ENCODE peak calls at places on chromosomes 3 and 15, in eight cellular contexts. Q is left ventricle myocardium inferior, R is astrocyte of the cerebellum, G is WTC11, E is mammary epithelial cell, U is uterus, P is OCI-LY7, H is nephron progenitor cell. J is an unnamed sample.

GRCh38 chr15:90871716-90872480 is 3.5 kb downstream of the FURIN start:
- DNase-seq in Q (no peak), R (no peak), G (peak; percentile 56), E (no peak), U (peak; percentile 28), P (no peak), H (peak; percentile 48), J (no peak)

GRCh38 chr3:42852443-42852842 is 23.2 kb downstream of the CYP8B1 start:
- DNase-seq in Q (no peak), R (no peak), G (no peak), E (no peak), U (no peak), P (no peak), H (no peak), J (no peak)

GRCh38 chr15:38705421-38706219 is 141.0 kb upstream of the RASGRP1 start:
- DNase-seq in Q (no peak), R (no peak), G (no peak), E (no peak), U (no peak), P (no peak), H (no peak), J (no peak)

GRCh38 chr3:60758169-60758568 is 493.1 kb downstream of the FHIT start:
- DNase-seq in Q (no peak), R (no peak), G (no peak), E (no peak), U (no peak), P (no peak), H (no peak), J (no peak)

GRCh38 chr15:82043726-82044372 is 2.0 kb downstream of the MEX3B start:
- DNase-seq in Q (no peak), R (no peak), G (peak; percentile 48), E (no peak), U (peak; percentile 30), P (no peak), H (peak; percentile 41), J (no peak)

GRCh38 chr3:117706037-117706436 is 996.5 kb downstream of the TUSC7 start:
- DNase-seq in Q (no peak), R (peak; percentile 73), G (no peak), E (peak; percentile 21), U (no peak), P (no peak), H (no peak), J (peak; percentile 81)

GRCh38 chr3:99751649-99752048 is 66.0 kb upstream of the CMSS1 start:
- DNase-seq in Q (no peak), R (peak; percentile 53), G (no peak), E (peak; percentile 71), U (no peak), P (no peak), H (no peak), J (no peak)

GRCh38 chr15:99131441-99132023 is 26.7 kb downstream of the SYNM start:
- DNase-seq in Q (no peak), R (no peak), G (no peak), E (no peak), U (no peak), P (no peak), H (no peak), J (no peak)

GRCh38 chr3:37715976-37716375 is 145.7 kb upstream of the CTDSPL start:
- DNase-seq in Q (no peak), R (no peak), G (no peak), E (no peak), U (no peak), P (no peak), H (no peak), J (no peak)

GRCh38 chr3:144777941-144778340 is 806.3 kb downstream of the DIPK2A start:
- DNase-seq in Q (no peak), R (no peak), G (no peak), E (no peak), U (no peak), P (no peak), H (no peak), J (no peak)

GRCh38 chr3:54965746-54966145 is 37.9 kb upstream of the LRTM1 start:
- DNase-seq in Q (no peak), R (peak; percentile 90), G (no peak), E (no peak), U (peak; percentile 23), P (no peak), H (no peak), J (no peak)

GRCh38 chr3:125433611-125434041 is 58.5 kb upstream of the ZNF148 start:
- DNase-seq in Q (no peak), R (no peak), G (no peak), E (peak; percentile 93), U (no peak), P (no peak), H (no peak), J (no peak)

GRCh38 chr3:125591116-125591755 is 4.1 kb downstream of the OSBPL11 start:
- DNase-seq in Q (no peak), R (no peak), G (no peak), E (no peak), U (no peak), P (peak; percentile 5), H (no peak), J (no peak)

GRCh38 chr3:13228584-13228983 is 155.4 kb upstream of the IQSEC1 start:
- DNase-seq in Q (no peak), R (no peak), G (no peak), E (no peak), U (no peak), P (no peak), H (no peak), J (no peak)

GRCh38 chr3:13231781-13232515 is 158.7 kb upstream of the IQSEC1 start:
- DNase-seq in Q (no peak), R (no peak), G (no peak), E (no peak), U (no peak), P (no peak), H (peak; percentile 35), J (no peak)

GRCh38 chr3:13227315-13228165 is 154.3 kb upstream of the IQSEC1 start:
- DNase-seq in Q (no peak), R (no peak), G (no peak), E (no peak), U (no peak), P (no peak), H (no peak), J (no peak)

GRCh38 chr3:13233487-13234154 is 160.4 kb upstream of the IQSEC1 start:
- DNase-seq in Q (no peak), R (no peak), G (no peak), E (no peak), U (no peak), P (peak; percentile 43), H (no peak), J (no peak)

GRCh38 chr3:13229291-13229949 is 156.2 kb upstream of the IQSEC1 start:
- DNase-seq in Q (no peak), R (no peak), G (peak; percentile 65), E (peak; percentile 61), U (no peak), P (peak; percentile 72), H (no peak), J (no peak)
- TF ChIP-seq CTCF in Q (peak; percentile 33), R (peak; percentile 35), G (peak; percentile 20), E (peak; percentile 78), U (no peak), P (peak; percentile 85), H (peak; percentile 15), J (peak; percentile 4)

GRCh38 chr3:81173514-81173913 is 587.9 kb downstream of the GBE1 start:
- DNase-seq in Q (no peak), R (no peak), G (peak; percentile 15), E (no peak), U (no peak), P (no peak), H (no peak), J (no peak)
- TF ChIP-seq CTCF in Q (no peak), R (no peak), G (no peak), E (peak; percentile 26), U (no peak), P (peak; percentile 66), H (peak; percentile 45), J (no peak)

DNA sequence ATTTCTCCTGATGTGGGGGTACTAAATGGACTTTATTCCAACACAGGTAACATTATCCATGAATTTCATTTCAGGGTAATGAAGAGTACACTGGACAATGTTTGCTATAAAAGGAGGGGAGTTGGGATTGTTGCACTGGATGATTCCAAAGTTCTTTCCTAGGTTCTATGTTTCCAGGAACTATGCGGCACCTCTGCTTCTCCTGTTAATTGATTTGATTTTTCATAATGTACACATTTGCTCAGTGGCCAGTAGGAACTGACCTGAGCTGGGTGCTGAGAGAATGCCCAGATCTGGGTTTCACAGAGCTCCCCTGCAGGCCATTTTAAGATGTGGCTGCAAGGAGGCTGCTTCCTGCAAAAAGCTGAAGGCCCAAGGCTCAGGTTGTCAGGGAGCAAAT is 171.7 kb downstream of the KLF13 start:
- DNase-seq in Q (no peak), R (no peak), G (no peak), E (no peak), U (no peak), P (no peak), H (no peak), J (no peak)
- TF ChIP-seq CTCF in Q (no peak), R (no peak), G (no peak), E (peak; percentile 12), U (no peak), P (no peak), H (no peak), J (no peak)

GRCh38 chr3:34305266-34305665 is 506.8 kb downstream of the PDCD6IP start:
- DNase-seq in Q (no peak), R (no peak), G (no peak), E (no peak), U (no peak), P (no peak), H (no peak), J (no peak)
- TF ChIP-seq CTCF in Q (no peak), R (no peak), G (no peak), E (no peak), U (no peak), P (no peak), H (no peak), J (no peak)

GRCh38 chr3:134145183-134145582 is 105.5 kb downstream of the RYK start:
- DNase-seq in Q (no peak), R (no peak), G (no peak), E (no peak), U (no peak), P (no peak), H (no peak), J (no peak)
- TF ChIP-seq CTCF in Q (no peak), R (no peak), G (no peak), E (no peak), U (no peak), P (no peak), H (no peak), J (no peak)

DNA sequence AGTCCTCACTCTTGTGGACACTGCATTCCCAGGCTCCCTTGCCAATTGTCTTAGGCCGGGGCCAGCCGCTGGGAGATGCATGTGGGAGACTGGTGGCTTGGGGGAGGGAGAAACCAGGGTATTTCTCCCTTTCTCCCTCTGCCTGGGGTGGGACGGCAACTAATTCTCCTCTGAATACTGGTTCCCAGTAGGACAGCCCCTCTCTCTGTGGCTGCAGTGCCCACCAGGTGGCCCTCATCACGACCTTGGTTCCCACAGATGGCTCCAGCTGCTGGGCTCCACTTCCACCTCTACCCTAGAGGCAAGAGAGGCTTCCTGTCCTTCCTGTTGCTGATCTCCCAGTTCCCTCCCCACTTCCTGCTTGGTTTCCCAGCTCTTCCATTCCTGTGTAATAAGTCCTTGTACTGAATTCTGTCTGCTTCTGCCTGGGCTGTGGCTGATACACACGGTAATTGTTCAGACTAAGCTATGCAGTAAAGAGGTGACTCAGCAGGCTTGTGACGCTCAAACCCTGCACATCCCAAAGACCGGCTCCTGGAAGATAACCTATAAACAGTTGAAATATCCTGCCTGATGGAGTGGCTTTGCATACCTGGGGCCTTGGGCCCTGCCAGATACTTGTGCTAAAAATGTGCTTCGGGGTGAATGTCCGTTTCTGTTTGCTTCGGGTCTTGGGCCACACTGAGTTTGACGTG is 20.4 kb upstream of the COPG1 start:
- DNase-seq in Q (peak; percentile 33), R (no peak), G (peak; percentile 29), E (peak; percentile 78), U (no peak), P (no peak), H (no peak), J (no peak)
- TF ChIP-seq CTCF in Q (peak; percentile 25), R (no peak), G (no peak), E (peak; percentile 9), U (no peak), P (peak; percentile 53), H (no peak), J (no peak)

J was measured in AG09319.